ENCODE peak calls at places on chromosomes 1 and 21, in five cellular contexts. V, A, G, K and B are unnamed samples.
A peak's percentile ranks its signal among the peaks of the same experiment; 100 is the strongest.

GRCh38 chr1:119372493-119373086 is 4.0 kb downstream of the HAO2 start:
- DNase-seq in K (no peak), A (no peak), G (no peak), V (no peak), B (peak; percentile 53)

GRCh38 chr1:87200875-87201638 is 127.6 kb upstream of the LMO4 start:
- DNase-seq in V (no peak), A (no peak), G (peak; percentile 1), K (no peak), B (no peak)

GRCh38 chr21:37631319-37632117 is 264.9 kb downstream of the DYRK1A start:
- DNase-seq in K (no peak), V (no peak), G (no peak), A (no peak), B (peak; percentile 58)

GRCh38 chr21:17585875-17586450 is 26.7 kb downstream of the BTG3 start:
- DNase-seq in V (no peak), G (peak; percentile 29), K (no peak), A (no peak), B (no peak)

GRCh38 chr21:30979054-30979453 is 59.2 kb downstream of the KRTAP19-8 start:
- DNase-seq in A (no peak), V (no peak), G (no peak), K (no peak), B (no peak)

GRCh38 chr1:206736878-206737728 is 33.5 kb upstream of the IL19 start:
- DNase-seq in V (peak; percentile 77), A (no peak), G (no peak), K (no peak), B (no peak)

GRCh38 chr1:84480658-84481057 is 1.6 kb downstream of the RPF1 start:
- DNase-seq in G (no peak), K (no peak), A (no peak), V (no peak), B (no peak)

GRCh38 chr1:36605942-36606690 is 123.4 kb upstream of the CSF3R start:
- DNase-seq in K (no peak), A (no peak), G (no peak), V (no peak), B (no peak)

GRCh38 chr1:25568834-25569598 is 25.6 kb downstream of the LDLRAP1 start:
- DNase-seq in A (no peak), G (peak; percentile 28), V (no peak), K (no peak), B (no peak)

GRCh38 chr1:150464422-150464826 is 22.8 kb upstream of the TARS2 start:
- DNase-seq in A (peak; percentile 82), K (no peak), V (peak; percentile 65), G (peak; percentile 23), B (peak; percentile 84)

GRCh38 chr1:199161766-199162303 is 523.0 kb downstream of the PTPRC start:
- DNase-seq in A (no peak), V (no peak), K (no peak), G (no peak), B (no peak)

GRCh38 chr1:175599212-175599681 is 144.1 kb downstream of the TNR start:
- DNase-seq in G (no peak), K (no peak), A (peak; percentile 88), V (no peak), B (no peak)

GRCh38 chr21:36188081-36188681 is 31.6 kb downstream of the DOP1B start:
- DNase-seq in A (peak; percentile 40), G (no peak), K (no peak), V (no peak), B (no peak)

GRCh38 chr1:156284112-156284511 is at the start of gene TMEM79:
- DNase-seq in K (no peak), G (no peak), V (no peak), A (peak; percentile 9), B (no peak)

GRCh38 chr1:229425564-229426159 is 8.2 kb downstream of the ACTA1 start:
- DNase-seq in G (no peak), V (no peak), A (no peak), K (no peak), B (no peak)

GRCh38 chr1:243495442-243496172 is 239.8 kb downstream of the SDCCAG8 start:
- DNase-seq in G (no peak), V (no peak), A (no peak), K (no peak), B (no peak)

GRCh38 chr1:83497563-83497962 is 501.4 kb downstream of the TTLL7 start:
- DNase-seq in K (no peak), V (no peak), A (no peak), G (no peak), B (no peak)

GRCh38 chr1:22285545-22286396 is 142.9 kb upstream of the WNT4 start:
- DNase-seq in V (no peak), G (no peak), K (no peak), A (no peak), B (no peak)

GRCh38 chr1:8562881-8563865 is 245.3 kb downstream of the SLC45A1 start:
- DNase-seq in A (no peak), G (no peak), K (no peak), V (no peak), B (no peak)

GRCh38 chr1:184379111-184379752 is 7.6 kb upstream of the C1orf21 start:
- DNase-seq in G (no peak), V (no peak), K (no peak), A (no peak), B (no peak)

GRCh38 chr1:53736290-53736689 is 2.7 kb downstream of the GLIS1 start:
- DNase-seq in K (no peak), V (no peak), A (no peak), G (no peak), B (no peak)

GRCh38 chr1:147565189-147565980 is 24.1 kb downstream of the BCL9 start:
- DNase-seq in G (no peak), K (no peak), V (no peak), A (no peak), B (no peak)

GRCh38 chr1:207997486-207998268 is 86.8 kb upstream of the CD34 start:
- DNase-seq in G (peak; percentile 45), A (no peak), K (peak; percentile 61), V (peak; percentile 34), B (no peak)

GRCh38 chr1:180939706-180940094 is 27.0 kb downstream of the KIAA1614 start:
- DNase-seq in A (no peak), G (no peak), K (no peak), V (no peak), B (no peak)

GRCh38 chr1:156705321-156705917 is at the start of gene CRABP2:
- DNase-seq in V (peak; percentile 25), A (peak; percentile 78), K (peak; percentile 51), G (peak; percentile 41), B (peak; percentile 64)